ENCODE peak calls at places on chromosomes 1 and 21, in five cellular contexts. M is K562, I is GM12891, G is HepG2, E is H1. N is an unnamed sample.

GRCh38 chr1:44405804-44406743 is 1.0 kb downstream of the RNF220 start:
- DNase-seq in M (no peak), I (no peak), G (peak; percentile 10), E (no peak), N (no peak)

GRCh38 chr1:40032240-40032891 is 8.2 kb upstream of the CAP1 start:
- DNase-seq in M (peak; percentile 73), I (no peak), G (peak; percentile 34), E (no peak), N (no peak)

GRCh38 chr1:8627728-8628127 is 189.7 kb downstream of the RERE start:
- DNase-seq in M (no peak), I (no peak), G (no peak), E (no peak), N (no peak)

GRCh38 chr1:30845891-30846290 is 62.7 kb downstream of the SDC3 start:
- DNase-seq in M (no peak), I (no peak), G (no peak), E (no peak), N (no peak)

GRCh38 chr1:145961425-145962156 is 2.8 kb downstream of the ANKRD34A start:
- DNase-seq in M (peak; percentile 42), I (no peak), G (no peak), E (no peak), N (no peak)

GRCh38 chr1:2283991-2284895 is 56.1 kb downstream of the SKI start:
- DNase-seq in M (no peak), I (no peak), G (peak; percentile 15), E (no peak), N (no peak)

GRCh38 chr1:159994896-159995295 is 36.9 kb downstream of the PIGM start:
- DNase-seq in M (no peak), I (no peak), G (no peak), E (no peak), N (no peak)

GRCh38 chr1:187924252-187924651 is 1095.5 kb downstream of the PLA2G4A start:
- DNase-seq in M (no peak), I (no peak), G (no peak), E (no peak), N (no peak)

GRCh38 chr1:226061793-226062557 is 541 bp upstream of the H3-3A start:
- DNase-seq in M (peak; percentile 96), I (peak; percentile 86), G (peak; percentile 70), E (no peak), N (peak; percentile 38)

GRCh38 chr1:41631154-41631553 is 146.7 kb upstream of the EDN2 start:
- DNase-seq in M (no peak), I (no peak), G (no peak), E (no peak), N (no peak)

GRCh38 chr1:198966519-198966918 is 327.7 kb downstream of the PTPRC start:
- DNase-seq in M (no peak), I (no peak), G (no peak), E (no peak), N (no peak)

GRCh38 chr1:46202975-46203737 is at the start of gene LURAP1:
- DNase-seq in M (peak; percentile 77), I (peak; percentile 55), G (no peak), E (no peak), N (no peak)

GRCh38 chr1:21124846-21125245 is 51.9 kb downstream of the EIF4G3 start:
- DNase-seq in M (no peak), I (no peak), G (no peak), E (no peak), N (no peak)

GRCh38 chr1:2584822-2585317 is 1.7 kb upstream of the PRXL2B start:
- DNase-seq in M (no peak), I (no peak), G (no peak), E (no peak), N (no peak)

GRCh38 chr1:116915182-116915611 is 5.5 kb downstream of the PTGFRN start:
- DNase-seq in M (no peak), I (no peak), G (no peak), E (no peak), N (no peak)

GRCh38 chr1:221032616-221033342 is 153.5 kb downstream of the HLX start:
- DNase-seq in M (no peak), I (no peak), G (no peak), E (no peak), N (no peak)

GRCh38 chr1:212317916-212318315 is 32.7 kb downstream of the PPP2R5A start:
- DNase-seq in M (no peak), I (no peak), G (no peak), E (no peak), N (no peak)

GRCh38 chr1:64246294-64246917 is 43.0 kb downstream of the UBE2U start:
- DNase-seq in M (peak; percentile 24), I (no peak), G (peak; percentile 25), E (no peak), N (no peak)

GRCh38 chr1:237154173-237154572 is 112.2 kb downstream of the RYR2 start:
- DNase-seq in M (no peak), I (no peak), G (no peak), E (no peak), N (no peak)

GRCh38 chr1:57421366-57421765 is 2.5 kb downstream of the DAB1 start:
- DNase-seq in M (no peak), I (no peak), G (no peak), E (no peak), N (no peak)

GRCh38 chr1:43954036-43954435 is 7.3 kb downstream of the IPO13 start:
- DNase-seq in M (no peak), I (no peak), G (no peak), E (no peak), N (no peak)

GRCh38 chr1:155182052-155182550 is 8.5 kb downstream of the TRIM46 start:
- DNase-seq in M (no peak), I (no peak), G (no peak), E (no peak), N (no peak)

GRCh38 chr21:38438476-38438893 is 59.8 kb downstream of the ERG start:
- DNase-seq in M (no peak), I (no peak), G (no peak), E (no peak), N (no peak)

GRCh38 chr1:159877695-159878444 is 15.4 kb upstream of the VSIG8 start:
- DNase-seq in M (no peak), I (no peak), G (no peak), E (no peak), N (no peak)

GRCh38 chr1:107432108-107432507 is 291.3 kb downstream of the NTNG1 start:
- DNase-seq in M (no peak), I (no peak), G (no peak), E (peak; percentile 31), N (no peak)

GRCh38 chr21:37546299-37546908 is 179.8 kb downstream of the DYRK1A start:
- DNase-seq in M (no peak), I (no peak), G (no peak), E (no peak), N (no peak)

GRCh38 chr1:244242446-244242845 is 191.4 kb downstream of the ZBTB18 start:
- DNase-seq in M (no peak), I (no peak), G (no peak), E (no peak), N (no peak)

GRCh38 chr1:59704721-59705120 is 110.0 kb upstream of the HOOK1 start:
- DNase-seq in M (no peak), I (no peak), G (no peak), E (no peak), N (no peak)

GRCh38 chr1:200923607-200924006 is 28.9 kb downstream of the INAVA start:
- DNase-seq in M (no peak), I (no peak), G (peak; percentile 69), E (no peak), N (no peak)

GRCh38 chr1:201324821-201325677 is 41.7 kb downstream of the PKP1 start:
- DNase-seq in M (no peak), I (no peak), G (no peak), E (no peak), N (no peak)

GRCh38 chr1:25820247-25821111 is 725 bp downstream of the MTFR1L start:
- DNase-seq in M (peak; percentile 79), I (peak; percentile 85), G (peak; percentile 69), E (no peak), N (peak; percentile 84)
- TF ChIP-seq TAF1 in M (peak; percentile 73), I (peak; percentile 74), G (no peak), E (no peak), N (peak; percentile 72)

GRCh38 chr1:76170522-76170921 is 96.0 kb downstream of the ST6GALNAC3 start:
- DNase-seq in M (no peak), I (no peak), G (no peak), E (no peak), N (no peak)
- TF ChIP-seq POLR2AphosphoS5 in M (no peak), I (no peak), G (no peak), E (no peak), N (no peak)

DNA sequence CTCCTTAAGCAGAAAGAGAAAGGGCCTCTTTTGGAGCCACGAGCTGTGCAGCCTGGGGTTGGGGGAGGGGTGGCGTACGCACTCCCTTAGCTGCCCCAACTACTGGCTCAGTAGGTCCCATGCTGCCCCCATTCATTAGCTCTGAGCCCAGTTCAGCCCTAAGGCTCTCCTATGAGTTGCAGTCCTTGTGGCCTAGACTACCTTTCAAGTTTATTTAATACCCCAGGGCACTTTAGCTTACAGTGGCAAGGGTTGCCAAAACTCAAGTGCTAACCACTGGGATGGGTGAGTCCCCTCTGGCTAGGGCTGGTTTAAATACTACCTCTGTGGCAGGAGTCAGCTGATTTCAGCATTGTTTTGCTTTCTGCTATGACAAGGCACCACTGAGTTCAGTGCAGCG is 118.2 kb downstream of the ODF2L start:
- DNase-seq in M (no peak), I (no peak), G (no peak), E (no peak), N (no peak)
- TF ChIP-seq TAF1 in M (no peak), I (no peak), G (no peak), E (no peak), N (no peak)

GRCh38 chr1:156828414-156829085 is 11.9 kb upstream of the SH2D2A start:
- DNase-seq in M (no peak), I (no peak), G (no peak), E (no peak), N (no peak)
- TF ChIP-seq POLR2AphosphoS5 in M (no peak), I (no peak), G (no peak), E (no peak), N (no peak)

DNA sequence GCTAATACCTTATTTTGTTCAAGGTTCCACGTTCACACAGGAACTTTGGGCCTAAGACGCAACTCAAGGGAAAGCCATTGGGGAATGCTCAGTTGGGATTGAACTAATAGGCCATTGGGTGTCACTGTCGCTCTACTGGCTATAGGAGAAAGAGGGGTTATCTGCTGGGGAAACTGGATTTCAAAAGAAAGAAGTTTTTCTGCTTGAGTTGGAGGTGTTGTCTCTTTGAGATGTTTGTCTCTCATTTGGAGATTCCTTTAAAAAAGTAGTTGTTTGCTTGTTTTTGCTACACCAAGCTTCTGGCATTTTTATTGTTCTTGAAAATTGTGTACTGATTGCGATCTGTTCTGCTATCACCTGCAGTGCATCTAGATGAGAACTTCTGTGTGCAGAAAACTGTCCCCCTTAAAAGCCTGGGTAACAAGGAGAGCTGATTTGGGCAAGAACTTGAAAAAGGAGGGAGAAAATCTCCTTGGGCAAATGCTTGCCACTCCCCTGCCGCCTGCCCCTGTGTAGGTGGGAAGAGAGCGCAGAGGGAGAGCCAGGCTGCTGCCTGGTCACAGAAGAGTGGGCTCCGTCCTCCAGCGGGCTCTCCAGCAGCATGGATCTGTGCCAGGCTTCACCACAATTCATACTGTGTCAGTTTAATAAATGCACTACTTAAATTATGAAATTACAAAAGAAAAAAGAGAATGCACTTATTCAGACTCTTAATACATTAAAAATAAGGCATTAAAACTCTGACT is 39.9 kb downstream of the PEX14 start:
- DNase-seq in M (peak; percentile 47), I (no peak), G (peak; percentile 47), E (no peak), N (no peak)
- TF ChIP-seq TAF1 in M (no peak), I (no peak), G (no peak), E (no peak), N (no peak)

N was measured in GM12892.